ENCODE peak calls at places on chromosomes 12 and 14, in five cellular contexts. Z is GM23338, D is GM06990, B is NB4, E is keratinocyte. Q is an unnamed sample.

GRCh38 chr12:88600272-88600671 is 20.0 kb upstream of the KITLG start:
- DNase-seq in Z (no peak), D (no peak), B (no peak), E (no peak), Q (no peak)

GRCh38 chr12:110693731-110694130 is 4.8 kb upstream of the HVCN1 start:
- DNase-seq in Z (no peak), D (no peak), B (peak), E (no peak), Q (no peak)

GRCh38 chr12:7970475-7971252 is 34.7 kb upstream of the SLC2A3 start:
- DNase-seq in Z (peak), D (peak), B (peak), E (peak), Q (peak)

GRCh38 chr12:27966870-27967269 is 5.7 kb downstream of the PTHLH start:
- DNase-seq in Z (no peak), D (no peak), B (no peak), E (peak), Q (no peak)

GRCh38 chr14:89417111-89417468 is at the start of gene FOXN3:
- DNase-seq in Z (peak), D (peak), B (peak), E (no peak), Q (peak)

GRCh38 chr12:57730336-57731067 is 8.0 kb downstream of the AGAP2 start:
- DNase-seq in Z (no peak), D (no peak), B (no peak), E (no peak), Q (no peak)

GRCh38 chr12:114269153-114269552 is 136.8 kb downstream of the TBX5 start:
- DNase-seq in Z (no peak), D (peak), B (no peak), E (no peak), Q (peak)

GRCh38 chr12:112140728-112141127 is 15.4 kb downstream of the TRAFD1 start:
- DNase-seq in Z (no peak), D (no peak), B (peak), E (no peak), Q (no peak)

GRCh38 chr12:27382126-27382795 is 49.6 kb downstream of the BMAL2 start:
- DNase-seq in Z (no peak), D (no peak), B (no peak), E (no peak), Q (no peak)

GRCh38 chr12:112901271-112901670 is 5.5 kb upstream of the OAS1 start:
- DNase-seq in Z (no peak), D (no peak), B (no peak), E (no peak), Q (no peak)

GRCh38 chr12:58387199-58387598 is 445.8 kb downstream of the ATP23 start:
- DNase-seq in Z (no peak), D (no peak), B (no peak), E (peak), Q (no peak)

GRCh38 chr12:22981711-22982110 is 356.7 kb downstream of the ETNK1 start:
- DNase-seq in Z (peak), D (no peak), B (no peak), E (no peak), Q (no peak)

GRCh38 chr12:123983822-123984485 is 10.9 kb downstream of the ZNF664 start:
- DNase-seq in Z (peak), D (no peak), B (peak), E (no peak), Q (peak)

GRCh38 chr12:76250256-76250655 is 98.0 kb downstream of the BBS10 start:
- DNase-seq in Z (peak), D (no peak), B (no peak), E (no peak), Q (no peak)

GRCh38 chr12:4538207-4539160 is at the start of gene RAD51AP1:
- DNase-seq in Z (peak), D (peak), B (peak), E (peak), Q (peak)

GRCh38 chr12:29314421-29314820 is 66.6 kb downstream of the ERGIC2 start:
- DNase-seq in Z (no peak), D (no peak), B (no peak), E (no peak), Q (no peak)

GRCh38 chr12:120741476-120742206 is 16.0 kb downstream of the ACADS start:
- DNase-seq in Z (no peak), D (no peak), B (no peak), E (no peak), Q (no peak)

GRCh38 chr14:80202888-80203562 is 8.3 kb downstream of the DIO2 start:
- DNase-seq in Z (peak), D (no peak), B (peak), E (no peak), Q (peak)

GRCh38 chr14:35631071-35631805 is 97.3 kb downstream of the INSM2 start:
- DNase-seq in Z (peak), D (no peak), B (no peak), E (no peak), Q (no peak)

GRCh38 chr12:931591-931990 is 17.9 kb downstream of the RAD52 start:
- DNase-seq in Z (no peak), D (no peak), B (no peak), E (no peak), Q (no peak)

GRCh38 chr14:72826039-72826438 is 67.9 kb downstream of the DPF3 start:
- DNase-seq in Z (no peak), D (no peak), B (no peak), E (no peak), Q (no peak)

GRCh38 chr14:96817750-96818666 is 20.8 kb downstream of the VRK1 start:
- DNase-seq in Z (no peak), D (no peak), B (no peak), E (no peak), Q (no peak)

GRCh38 chr14:20855652-20856291 is 35.4 kb upstream of the RNASE3 start:
- DNase-seq in Z (peak), D (peak), B (peak), E (no peak), Q (peak)

GRCh38 chr12:49017764-49018281 is 753 bp downstream of the PRKAG1 start:
- DNase-seq in Z (no peak), D (no peak), B (peak), E (no peak), Q (peak)

GRCh38 chr14:104585966-104586702 is 6.6 kb downstream of the C14orf180 start:
- DNase-seq in Z (no peak), D (no peak), B (no peak), E (no peak), Q (no peak)

GRCh38 chr14:58693048-58693447 is 55.3 kb downstream of the DACT1 start:
- DNase-seq in Z (no peak), D (no peak), B (no peak), E (no peak), Q (no peak)

GRCh38 chr14:79972230-79972629 is 239.1 kb downstream of the DIO2 start:
- DNase-seq in Z (no peak), D (no peak), B (no peak), E (no peak), Q (no peak)

GRCh38 chr14:54000341-54000811 is 43.8 kb upstream of the BMP4 start:
- DNase-seq in Z (no peak), D (no peak), B (no peak), E (no peak), Q (no peak)
- TF ChIP-seq CTCF in Z (no peak), D (no peak), B (no peak), E (no peak), Q (no peak)

GRCh38 chr14:64971452-64971889 is 665 bp downstream of the RAB15 start:
- DNase-seq in Z (peak), D (no peak), B (no peak), E (no peak), Q (no peak)

GRCh38 chr14:64971890-64972785 is at the start of gene RAB15:
- DNase-seq in Z (peak), D (peak), B (peak), E (no peak), Q (peak)

GRCh38 chr14:64973826-64974225 is 1.7 kb upstream of the RAB15 start:
- DNase-seq in Z (no peak), D (no peak), B (no peak), E (no peak), Q (no peak)

GRCh38 chr14:64974563-64974962 is 2.4 kb upstream of the RAB15 start:
- DNase-seq in Z (peak), D (no peak), B (no peak), E (no peak), Q (no peak)

GRCh38 chr14:64973026-64973442 is 898 bp upstream of the RAB15 start:
- DNase-seq in Z (no peak), D (no peak), B (no peak), E (no peak), Q (no peak)
- TF ChIP-seq CTCF in Z (no peak), D (no peak), B (no peak), E (no peak), Q (no peak)

GRCh38 chr12:116480210-116480818 is 78.9 kb upstream of the MAP1LC3B2 start:
- DNase-seq in Z (no peak), D (no peak), B (no peak), E (no peak), Q (peak)

GRCh38 chr12:116481726-116482125 is 77.5 kb upstream of the MAP1LC3B2 start:
- DNase-seq in Z (no peak), D (no peak), B (no peak), E (no peak), Q (no peak)

GRCh38 chr12:116474899-116475298 is 84.3 kb upstream of the MAP1LC3B2 start:
- DNase-seq in Z (no peak), D (no peak), B (no peak), E (no peak), Q (no peak)

GRCh38 chr12:116476227-116476852 is 82.8 kb upstream of the MAP1LC3B2 start:
- DNase-seq in Z (no peak), D (no peak), B (no peak), E (no peak), Q (no peak)

GRCh38 chr12:116478243-116478773 is 80.9 kb upstream of the MAP1LC3B2 start:
- DNase-seq in Z (no peak), D (no peak), B (no peak), E (no peak), Q (no peak)
- TF ChIP-seq CTCF in Z (no peak), D (no peak), B (no peak), E (no peak), Q (no peak)

DNA sequence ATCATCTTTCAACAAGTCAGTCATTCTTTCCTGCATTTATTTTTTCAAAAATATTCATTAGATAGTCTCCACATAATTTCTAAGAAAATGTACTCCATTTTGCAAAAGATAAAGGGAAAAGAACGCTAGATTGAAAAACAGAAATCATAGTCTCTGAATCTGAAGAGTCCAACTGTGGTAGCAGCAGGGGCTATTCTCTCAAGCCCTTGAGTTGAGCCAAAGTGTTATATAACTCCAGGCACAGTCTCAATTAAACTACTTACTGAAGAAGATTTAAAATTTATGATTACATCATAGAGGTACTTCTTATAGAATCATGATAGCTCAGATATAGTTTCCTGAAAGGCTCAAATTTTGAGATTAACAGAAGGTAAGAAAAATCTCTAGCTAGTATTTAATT is 5.8 kb downstream of the LDHB start:
- DNase-seq in Z (no peak), D (no peak), B (no peak), E (no peak), Q (no peak)
- TF ChIP-seq CTCF in Z (no peak), D (no peak), B (no peak), E (no peak), Q (no peak)

GRCh38 chr12:42428850-42429249 is 102.9 kb downstream of the PPHLN1 start:
- DNase-seq in Z (no peak), D (no peak), B (no peak), E (no peak), Q (no peak)

GRCh38 chr12:42422785-42423184 is 96.8 kb downstream of the PPHLN1 start:
- DNase-seq in Z (no peak), D (no peak), B (no peak), E (no peak), Q (no peak)

GRCh38 chr12:42421844-42422779 is 96.1 kb downstream of the PPHLN1 start:
- DNase-seq in Z (no peak), D (peak), B (peak), E (no peak), Q (no peak)

DNA sequence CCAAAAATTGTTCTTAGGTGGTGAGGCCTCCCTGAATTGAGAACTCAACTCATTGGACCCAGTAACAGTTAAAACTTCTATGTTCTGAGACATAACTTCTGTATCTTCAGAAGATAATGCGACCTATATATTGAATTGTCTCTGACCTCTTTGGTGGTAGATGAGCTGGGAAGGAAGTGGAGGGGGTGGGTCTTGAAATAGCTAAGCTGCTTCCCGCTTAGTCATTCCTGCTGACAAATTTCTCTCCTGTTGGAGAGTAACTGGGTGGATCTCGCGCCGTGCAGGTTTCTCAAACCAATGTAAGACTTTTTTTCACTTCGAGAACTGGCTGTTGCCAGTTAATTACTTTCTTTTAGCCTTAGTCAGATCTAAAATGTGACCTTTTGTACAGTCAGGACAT is 100.8 kb downstream of the PPHLN1 start:
- DNase-seq in Z (peak), D (no peak), B (peak), E (peak), Q (no peak)
- TF ChIP-seq CTCF in Z (no peak), D (no peak), B (no peak), E (no peak), Q (no peak)

GRCh38 chr14:41280745-41281144 is 325.9 kb upstream of the LRFN5 start:
- DNase-seq in Z (peak), D (no peak), B (peak), E (no peak), Q (no peak)
- TF ChIP-seq CTCF in Z (peak), D (no peak), B (peak), E (no peak), Q (no peak)

DNA sequence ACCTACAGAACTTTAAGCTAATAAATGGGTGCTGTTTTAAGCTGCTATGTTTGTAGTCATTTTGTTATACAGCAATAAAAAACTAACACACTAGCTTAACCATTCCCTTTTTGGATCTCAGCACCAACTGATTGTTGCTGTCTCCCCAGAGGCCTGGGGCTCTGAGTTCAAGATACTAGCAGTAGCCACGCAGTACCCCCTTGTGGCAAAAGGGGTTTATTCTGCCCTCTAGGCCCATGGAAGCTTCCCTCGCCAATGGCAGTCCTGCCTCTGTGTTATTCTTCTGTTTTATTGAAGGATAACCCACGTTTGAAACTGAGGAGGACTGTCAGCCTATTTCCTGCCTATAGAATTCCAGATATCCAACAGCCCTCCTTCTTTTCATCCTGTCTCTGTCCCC is 455.3 kb upstream of the ATP2B1 start:
- DNase-seq in Z (peak), D (no peak), B (peak), E (no peak), Q (no peak)
- TF ChIP-seq CTCF in Z (peak), D (peak), B (peak), E (no peak), Q (peak)

GRCh38 chr14:66746316-66747006 is 238.5 kb downstream of the GPHN start:
- DNase-seq in Z (peak), D (no peak), B (peak), E (no peak), Q (no peak)
- TF ChIP-seq CTCF in Z (peak), D (peak), B (peak), E (peak), Q (peak)

GRCh38 chr12:80602455-80602854 is 105.0 kb upstream of the MYF6 start:
- DNase-seq in Z (peak), D (no peak), B (no peak), E (no peak), Q (no peak)

GRCh38 chr12:80607361-80608135 is 99.9 kb upstream of the MYF6 start:
- DNase-seq in Z (peak), D (no peak), B (no peak), E (no peak), Q (no peak)
- TF ChIP-seq CTCF in Z (peak), D (peak), B (no peak), E (peak), Q (no peak)

Q was measured in DND-41.